ENCODE peak calls at places on chromosomes 5 and 9, in nine cellular contexts. L, E, P, M, T, S, J, V and C are unnamed samples.

GRCh38 chr9:129316281-129317030 is 138.4 kb upstream of the IER5L start:
- DNase-seq in T (no peak), S (no peak), J (no peak), M (no peak), E (no peak), P (no peak), V (no peak), L (no peak), C (no peak)

GRCh38 chr9:133519693-133520092 is 5.1 kb downstream of the MYMK start:
- DNase-seq in S (no peak), L (no peak), P (no peak), T (no peak), V (peak; percentile 32), J (peak; percentile 12), M (no peak), E (peak; percentile 54), C (no peak)

GRCh38 chr9:97802276-97802675 is 50.8 kb upstream of the FOXE1 start:
- DNase-seq in P (no peak), J (peak; percentile 68), E (peak; percentile 92), V (peak; percentile 33), T (no peak), S (no peak), M (no peak), L (no peak), C (no peak)

GRCh38 chr9:78031271-78031825 is at the start of gene GNAQ:
- DNase-seq in L (peak; percentile 69), V (no peak), M (no peak), E (no peak), T (peak; percentile 47), J (peak; percentile 15), S (no peak), P (peak; percentile 64), C (no peak)

GRCh38 chr5:139414601-139415121 is 10.8 kb upstream of the SPATA24 start:
- DNase-seq in T (no peak), S (no peak), V (no peak), L (no peak), M (no peak), P (no peak), J (no peak), E (no peak), C (peak; percentile 31)

GRCh38 chr5:36717131-36717530 is 110.7 kb downstream of the SLC1A3 start:
- DNase-seq in P (no peak), S (no peak), J (no peak), L (no peak), M (no peak), E (no peak), V (no peak), T (no peak), C (no peak)

GRCh38 chr5:139565411-139566305 is 4.5 kb downstream of the UBE2D2 start:
- DNase-seq in T (no peak), L (no peak), E (no peak), P (no peak), J (peak; percentile 34), V (peak; percentile 24), S (no peak), M (peak; percentile 69), C (peak; percentile 22)

GRCh38 chr5:88140863-88141694 is 127.6 kb downstream of the TMEM161B start:
- DNase-seq in P (peak; percentile 94), S (peak; percentile 45), L (peak; percentile 98), V (peak; percentile 95), T (peak; percentile 80), E (peak; percentile 90), J (peak; percentile 93), M (peak; percentile 95), C (peak; percentile 93)

GRCh38 chr5:41856644-41857491 is 13.4 kb downstream of the OXCT1 start:
- DNase-seq in V (peak; percentile 87), P (peak; percentile 57), S (no peak), J (peak; percentile 73), T (peak; percentile 30), E (peak; percentile 67), M (peak; percentile 87), L (peak; percentile 59), C (peak; percentile 48)

GRCh38 chr9:76302947-76303550 is 91.2 kb downstream of the RFK start:
- DNase-seq in T (peak; percentile 1), S (peak; percentile 5), E (peak; percentile 44), J (peak; percentile 72), P (peak; percentile 56), V (peak; percentile 80), M (peak; percentile 5), L (no peak), C (no peak)

GRCh38 chr5:17123785-17124184 is 93.6 kb upstream of the BASP1 start:
- DNase-seq in T (no peak), S (no peak), J (no peak), E (no peak), M (no peak), L (no peak), P (no peak), V (no peak), C (no peak)

GRCh38 chr5:144566747-144567415 is 396.2 kb downstream of the KCTD16 start:
- DNase-seq in L (no peak), T (no peak), S (no peak), P (no peak), V (no peak), J (peak; percentile 76), M (no peak), E (peak; percentile 42), C (no peak)

GRCh38 chr9:136385015-136385414 is 11.5 kb upstream of the CARD9 start:
- DNase-seq in E (no peak), P (no peak), M (no peak), J (no peak), V (no peak), S (no peak), T (peak; percentile 39), L (no peak), C (peak; percentile 54)

GRCh38 chr5:154686490-154686889 is 68.7 kb upstream of the LARP1 start:
- DNase-seq in S (no peak), P (no peak), T (no peak), E (no peak), M (no peak), L (no peak), J (no peak), V (no peak), C (no peak)

GRCh38 chr9:120257483-120257882 is 322.5 kb downstream of the CDK5RAP2 start:
- DNase-seq in M (no peak), L (no peak), E (no peak), S (no peak), P (no peak), T (no peak), J (no peak), V (no peak), C (no peak)

GRCh38 chr5:24353606-24354005 is 291.2 kb downstream of the CDH10 start:
- DNase-seq in J (no peak), V (no peak), T (no peak), L (no peak), E (no peak), P (no peak), M (no peak), S (no peak), C (no peak)

GRCh38 chr5:76684756-76685594 is 31.0 kb upstream of the F2R start:
- DNase-seq in V (no peak), L (no peak), P (no peak), J (no peak), M (peak; percentile 52), E (no peak), S (no peak), T (no peak), C (no peak)

GRCh38 chr9:100111235-100111634 is 12.2 kb downstream of the INVS start:
- DNase-seq in L (no peak), T (no peak), M (no peak), P (no peak), J (peak; percentile 98), E (peak; percentile 95), V (peak; percentile 98), S (no peak), C (no peak)

GRCh38 chr9:129761901-129762359 is 9.1 kb upstream of the PTGES start:
- DNase-seq in J (peak; percentile 83), V (peak; percentile 82), E (peak; percentile 38), P (no peak), T (no peak), L (peak; percentile 29), S (no peak), M (no peak), C (no peak)